ENCODE peak calls at places on chromosomes 3 and 15, in four cellular contexts. V, R, G and P are unnamed samples.

GRCh38 chr15:91100561-91101355 is 701 bp downstream of the SV2B start:
- DNase-seq in V (peak; percentile 21), R (no peak), G (no peak), P (peak; percentile 18)

GRCh38 chr3:165884518-165884917 is 47.3 kb upstream of the BCHE start:
- DNase-seq in V (no peak), R (peak; percentile 39), G (no peak), P (no peak)

GRCh38 chr15:80936288-80937078 is 53.1 kb downstream of the MESD start:
- DNase-seq in V (no peak), R (no peak), G (no peak), P (no peak)

GRCh38 chr15:65377105-65377975 is 462 bp downstream of the IGDCC3 start:
- DNase-seq in V (no peak), R (no peak), G (no peak), P (peak; percentile 81)

GRCh38 chr3:38560284-38560683 is 64.1 kb downstream of the EXOG start:
- DNase-seq in V (no peak), R (no peak), G (peak; percentile 33), P (no peak)

GRCh38 chr3:143002727-143003126 is 1.4 kb downstream of the U2SURP start:
- DNase-seq in V (no peak), R (no peak), G (no peak), P (no peak)

GRCh38 chr3:195028877-195029606 is 241.9 kb downstream of the XXYLT1 start:
- DNase-seq in V (peak; percentile 84), R (no peak), G (peak; percentile 25), P (no peak)

GRCh38 chr3:172254542-172254941 is 193.7 kb downstream of the GHSR start:
- DNase-seq in V (no peak), R (no peak), G (no peak), P (no peak)

GRCh38 chr3:149579838-149580542 is 77.8 kb downstream of the WWTR1 start:
- DNase-seq in V (no peak), R (no peak), G (no peak), P (no peak)

GRCh38 chr3:112437146-112438022 is 61.9 kb downstream of the BTLA start:
- DNase-seq in V (peak; percentile 64), R (no peak), G (no peak), P (peak; percentile 71)

GRCh38 chr3:190526787-190527767 is 13.2 kb downstream of the IL1RAP start:
- DNase-seq in V (peak; percentile 64), R (no peak), G (no peak), P (no peak)

GRCh38 chr3:55721716-55722484 is 234.8 kb upstream of the WNT5A start:
- DNase-seq in V (peak; percentile 19), R (no peak), G (peak; percentile 61), P (peak; percentile 72)